ENCODE peak calls at places on chromosomes 4 and X, in six cellular contexts. X, J, D, S, F and Q are unnamed samples. For H3K27me3, the result is how much of the 10 kb centered on the place peaks cover.

GRCh38 chr4:101711590-101712255 is 78.8 kb upstream of the BANK1 start:
- DNase-seq in F (no peak), D (no peak), X (no peak), S (no peak), J (no peak), Q (no peak)

GRCh38 chrX:8988456-8988855 is 45.5 kb downstream of the FAM9B start:
- DNase-seq in J (peak), X (peak), S (no peak), D (peak), F (peak), Q (peak)

GRCh38 chr4:118770741-118771187 is 65.2 kb downstream of the SEC24D start:
- DNase-seq in F (no peak), X (no peak), S (no peak), D (peak), J (no peak), Q (no peak)

GRCh38 chr4:2848449-2848848 is 4.8 kb downstream of the ADD1 start:
- DNase-seq in J (no peak), D (peak), F (no peak), X (peak), S (no peak), Q (no peak)

GRCh38 chr4:188439641-188440311 is 300.5 kb downstream of the TRIML1 start:
- DNase-seq in J (no peak), F (peak), S (no peak), X (no peak), D (peak), Q (peak)

GRCh38 chrX:56564182-56564885 is 907 bp downstream of the UBQLN2 start:
- DNase-seq in X (peak), F (no peak), D (peak), S (no peak), J (peak), Q (no peak)

GRCh38 chr4:114867291-114867690 is 246.1 kb downstream of the NDST4 start:
- DNase-seq in X (no peak), S (no peak), J (no peak), F (no peak), D (no peak), Q (no peak)

GRCh38 chr4:100060765-100061416 is 110.8 kb upstream of the H2AZ1 start:
- DNase-seq in X (no peak), D (no peak), F (no peak), S (no peak), J (no peak), Q (no peak)

GRCh38 chr4:47068986-47069385 is 37.6 kb downstream of the GABRB1 start:
- DNase-seq in F (no peak), J (no peak), X (peak), D (peak), S (no peak), Q (no peak)

GRCh38 chrX:73821921-73822559 is 259.0 kb downstream of the CHIC1 start:
- DNase-seq in D (no peak), J (no peak), S (no peak), F (no peak), X (no peak), Q (no peak)

GRCh38 chr4:53855886-53856260 is 208.5 kb downstream of the CHIC2 start:
- DNase-seq in S (no peak), F (peak), J (no peak), D (peak), X (peak), Q (no peak)

GRCh38 chr4:127410644-127411043 is 222.1 kb upstream of the INTU start:
- DNase-seq in J (no peak), S (no peak), F (no peak), D (no peak), X (no peak), Q (no peak)

GRCh38 chr4:107824367-107825071 is at the start of gene SGMS2:
- DNase-seq in J (peak), X (peak), D (peak), F (peak), S (peak), Q (peak)

GRCh38 chr4:182343435-182343834 is 100.2 kb downstream of the TENM3 start:
- DNase-seq in J (no peak), D (no peak), X (no peak), S (no peak), F (no peak), Q (no peak)

GRCh38 chr4:138540056-138540800 is 298.1 kb upstream of the SLC7A11 start:
- DNase-seq in D (peak), F (no peak), X (peak), J (no peak), S (no peak), Q (no peak)

GRCh38 chrX:103730746-103731508 is 20.2 kb downstream of the TMEM31 start:
- DNase-seq in D (peak), S (no peak), F (peak), J (no peak), X (peak), Q (peak)

GRCh38 chrX:23861215-23861896 is 46.4 kb downstream of the APOO start:
- DNase-seq in J (no peak), X (no peak), S (no peak), D (no peak), F (no peak), Q (no peak)

DNA sequence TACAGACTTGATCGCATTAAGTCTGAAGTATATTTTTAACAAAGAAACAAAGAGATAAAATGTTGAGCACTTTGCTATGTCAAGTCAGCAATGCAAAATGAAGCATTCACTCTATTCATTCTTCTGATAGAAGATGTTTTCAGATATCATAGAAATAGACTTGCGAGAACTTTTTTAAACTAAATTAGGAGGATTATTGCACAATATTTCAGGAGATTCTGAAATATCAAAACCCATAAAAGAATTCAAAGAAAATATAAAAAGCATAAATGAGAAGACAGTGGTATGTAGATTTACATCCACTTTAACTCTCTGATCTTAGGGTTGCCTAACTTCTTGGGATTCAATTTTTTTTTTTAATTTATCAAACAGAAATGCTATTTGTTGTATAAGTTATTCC is 81.1 kb upstream of the PABPC4L start:
- DNase-seq in J (no peak), S (no peak), X (no peak), F (no peak), D (no peak), Q (no peak)
- H3K27ac ChIP-seq in J (no peak), S (no peak), X (no peak), F (no peak), D (no peak), Q (no peak)

DNA sequence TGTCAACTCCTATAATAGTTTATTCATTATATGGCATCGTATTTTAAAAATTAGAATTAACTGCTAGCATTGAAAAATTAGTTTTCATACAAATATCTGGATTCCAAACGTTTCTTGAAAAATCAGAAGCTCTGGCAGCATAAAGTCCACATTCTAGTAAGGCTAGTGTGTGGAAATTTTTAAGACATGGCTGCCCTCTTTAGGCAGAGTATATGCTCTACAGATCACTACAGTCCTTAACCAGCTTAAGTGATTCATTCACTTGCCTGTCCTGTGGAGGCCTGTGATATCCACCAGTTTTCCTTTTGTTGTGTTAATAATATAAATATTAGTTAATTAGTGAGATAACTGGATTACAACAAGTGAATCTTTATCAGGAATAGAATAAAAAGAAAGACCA is 287.2 kb downstream of the OPHN1 start:
- DNase-seq in D (peak), F (no peak), X (peak), J (no peak), S (no peak), Q (no peak)
- TF ChIP-seq CTCF in D (peak), F (peak), X (peak), J (peak), S (no peak), Q (peak)

GRCh38 chrX:131548994-131549393 is 5.1 kb downstream of the OR13H1 start:
- DNase-seq in S (no peak), F (no peak), D (no peak), J (no peak), X (no peak), Q (no peak)
- H3K27me3 ChIP-seq in S (under half), F (under half), D (under half), J (under half), X (under half), Q (under half)

GRCh38 chr4:41437264-41437566 is 100.7 kb upstream of the LIMCH1 start:
- DNase-seq in S (no peak), F (no peak), J (no peak), D (no peak), X (no peak), Q (no peak)
- H3K27ac ChIP-seq in S (no peak), F (peak), J (peak), D (no peak), X (no peak), Q (peak)

GRCh38 chr4:145179201-145179860 is 1.1 kb downstream of the OTUD4 start:
- DNase-seq in X (peak), S (peak), F (peak), J (peak), D (peak), Q (peak)
- TF ChIP-seq CTCF in X (no peak), S (no peak), F (no peak), J (no peak), D (no peak), Q (no peak)

GRCh38 chrX:114635986-114636385 is 52.1 kb downstream of the HTR2C start:
- DNase-seq in X (no peak), F (no peak), J (no peak), S (no peak), D (no peak), Q (no peak)
- H3K27me3 ChIP-seq in X (under half), F (under half), J (under half), S (under half), D (under half), Q (under half)